ENCODE peak calls at places on chromosomes 3 and 15, in nine cellular contexts. One of them, this sample, is unnamed.

GRCh38 chr3:135844381-135844780 is 121.1 kb upstream of the PPP2R3A start:
- DNase-seq in breast epithelium: no peak
- DNase-seq in psoas muscle: no peak
- DNase-seq in heart left ventricle: no peak
- DNase-seq in keratinocyte: no peak
- DNase-seq in endothelial cell of umbilical vein: no peak
- DNase-seq in cardiac muscle cell: no peak
- DNase-seq in HCT116: no peak
- DNase-seq in SK-N-SH: no peak
- DNase-seq in this sample: no peak

GRCh38 chr15:80076321-80077318 is 17.1 kb downstream of the ZFAND6 start:
- DNase-seq in breast epithelium: no peak
- DNase-seq in psoas muscle: no peak
- DNase-seq in heart left ventricle: no peak
- DNase-seq in keratinocyte: no peak
- DNase-seq in endothelial cell of umbilical vein: no peak
- DNase-seq in cardiac muscle cell: no peak
- DNase-seq in HCT116: no peak
- DNase-seq in SK-N-SH: no peak
- DNase-seq in this sample: no peak

GRCh38 chr3:12966847-12967750 is 106.1 kb downstream of the IQSEC1 start:
- DNase-seq in breast epithelium: no peak
- DNase-seq in psoas muscle: peak; percentile 62
- DNase-seq in heart left ventricle: no peak
- DNase-seq in keratinocyte: no peak
- DNase-seq in endothelial cell of umbilical vein: peak; percentile 35
- DNase-seq in cardiac muscle cell: no peak
- DNase-seq in HCT116: no peak
- DNase-seq in SK-N-SH: no peak
- DNase-seq in this sample: no peak

GRCh38 chr15:67108122-67108871 is 42.9 kb downstream of the SMAD3 start:
- DNase-seq in breast epithelium: no peak
- DNase-seq in psoas muscle: no peak
- DNase-seq in heart left ventricle: no peak
- DNase-seq in keratinocyte: no peak
- DNase-seq in endothelial cell of umbilical vein: no peak
- DNase-seq in cardiac muscle cell: no peak
- DNase-seq in HCT116: no peak
- DNase-seq in SK-N-SH: no peak
- DNase-seq in this sample: no peak

GRCh38 chr3:42898896-42899675 is 6.9 kb upstream of the ZNF662 start:
- DNase-seq in breast epithelium: no peak
- DNase-seq in psoas muscle: no peak
- DNase-seq in heart left ventricle: no peak
- DNase-seq in keratinocyte: no peak
- DNase-seq in endothelial cell of umbilical vein: no peak
- DNase-seq in cardiac muscle cell: no peak
- DNase-seq in HCT116: no peak
- DNase-seq in SK-N-SH: no peak
- DNase-seq in this sample: no peak

GRCh38 chr15:51828621-51829359 is 663 bp upstream of the TMOD3 start:
- DNase-seq in breast epithelium: no peak
- DNase-seq in psoas muscle: no peak
- DNase-seq in heart left ventricle: no peak
- DNase-seq in keratinocyte: peak; percentile 73
- DNase-seq in endothelial cell of umbilical vein: no peak
- DNase-seq in cardiac muscle cell: no peak
- DNase-seq in HCT116: no peak
- DNase-seq in SK-N-SH: no peak
- DNase-seq in this sample: no peak

GRCh38 chr3:133956982-133957381 is 61.3 kb upstream of the RAB6B start:
- DNase-seq in breast epithelium: no peak
- DNase-seq in psoas muscle: no peak
- DNase-seq in heart left ventricle: no peak
- DNase-seq in keratinocyte: no peak
- DNase-seq in endothelial cell of umbilical vein: no peak
- DNase-seq in cardiac muscle cell: no peak
- DNase-seq in HCT116: no peak
- DNase-seq in SK-N-SH: no peak
- DNase-seq in this sample: no peak

GRCh38 chr15:72787521-72787920 is 4.0 kb upstream of the ADPGK start:
- DNase-seq in breast epithelium: no peak
- DNase-seq in psoas muscle: no peak
- DNase-seq in heart left ventricle: no peak
- DNase-seq in keratinocyte: no peak
- DNase-seq in endothelial cell of umbilical vein: no peak
- DNase-seq in cardiac muscle cell: no peak
- DNase-seq in HCT116: no peak
- DNase-seq in SK-N-SH: no peak
- DNase-seq in this sample: no peak

GRCh38 chr3:187889601-187890404 is 144.5 kb upstream of the BCL6 start:
- DNase-seq in breast epithelium: no peak
- DNase-seq in psoas muscle: peak; percentile 60
- DNase-seq in heart left ventricle: no peak
- DNase-seq in keratinocyte: no peak
- DNase-seq in endothelial cell of umbilical vein: no peak
- DNase-seq in cardiac muscle cell: no peak
- DNase-seq in HCT116: peak; percentile 13
- DNase-seq in SK-N-SH: no peak
- DNase-seq in this sample: no peak

GRCh38 chr3:139935866-139936817 is 1.2 kb downstream of the CLSTN2 start:
- DNase-seq in breast epithelium: no peak
- DNase-seq in psoas muscle: peak; percentile 69
- DNase-seq in heart left ventricle: peak; percentile 27
- DNase-seq in keratinocyte: no peak
- DNase-seq in endothelial cell of umbilical vein: no peak
- DNase-seq in cardiac muscle cell: peak; percentile 60
- DNase-seq in HCT116: no peak
- DNase-seq in SK-N-SH: peak; percentile 70
- DNase-seq in this sample: no peak

GRCh38 chr15:40081691-40082194 is 26.9 kb downstream of the BMF start:
- DNase-seq in breast epithelium: peak; percentile 78
- DNase-seq in psoas muscle: peak; percentile 76
- DNase-seq in heart left ventricle: peak; percentile 86
- DNase-seq in keratinocyte: no peak
- DNase-seq in endothelial cell of umbilical vein: peak; percentile 92
- DNase-seq in cardiac muscle cell: peak; percentile 86
- DNase-seq in HCT116: no peak
- DNase-seq in SK-N-SH: peak; percentile 72
- DNase-seq in this sample: no peak

GRCh38 chr3:38984731-38985130 is 67.0 kb downstream of the SCN11A start:
- DNase-seq in breast epithelium: no peak
- DNase-seq in psoas muscle: no peak
- DNase-seq in heart left ventricle: no peak
- DNase-seq in keratinocyte: no peak
- DNase-seq in endothelial cell of umbilical vein: no peak
- DNase-seq in cardiac muscle cell: no peak
- DNase-seq in HCT116: no peak
- DNase-seq in SK-N-SH: no peak
- DNase-seq in this sample: no peak

DNA sequence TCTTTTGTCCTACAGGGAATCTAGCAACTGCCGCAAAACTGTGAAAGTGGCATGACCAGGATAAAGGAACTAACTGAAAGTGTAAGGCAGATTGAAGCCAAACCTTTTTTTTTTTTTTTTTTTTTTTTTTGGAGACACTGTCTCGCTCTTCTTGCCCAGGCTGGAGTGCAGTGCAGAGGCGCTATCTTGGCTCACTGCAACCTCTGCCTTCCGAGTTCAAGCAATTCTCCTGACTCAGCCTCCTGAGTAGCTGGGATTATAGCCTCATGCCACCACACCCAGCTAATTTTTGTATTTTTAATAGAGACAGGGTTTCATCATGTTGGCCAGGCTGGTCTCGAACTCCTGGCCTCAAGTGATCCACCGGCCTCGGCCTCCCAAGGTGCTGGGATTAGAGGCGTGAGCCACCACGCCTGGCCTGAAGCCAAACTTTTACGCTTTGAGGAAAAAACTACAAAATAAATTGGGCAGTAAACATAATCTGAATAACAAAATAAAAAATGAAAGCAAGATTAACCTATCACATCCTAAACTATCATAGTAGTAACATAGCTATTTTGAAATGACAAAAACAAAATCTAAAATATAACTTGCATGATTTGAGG is 9.7 kb downstream of the SLTM start:
- DNase-seq in breast epithelium: no peak
- DNase-seq in psoas muscle: peak; percentile 50
- DNase-seq in heart left ventricle: no peak
- DNase-seq in keratinocyte: no peak
- DNase-seq in endothelial cell of umbilical vein: no peak
- DNase-seq in cardiac muscle cell: no peak
- DNase-seq in HCT116: no peak
- DNase-seq in SK-N-SH: no peak
- DNase-seq in this sample: no peak
- H3K36me3 ChIP-seq in breast epithelium: no peaks in the 10 kb centered on the region
- H3K36me3 ChIP-seq in psoas muscle: peaks cover 42% of the 10 kb centered on the region
- H3K36me3 ChIP-seq in heart left ventricle: peaks cover 15% of the 10 kb centered on the region
- H3K36me3 ChIP-seq in keratinocyte: peaks cover 31% of the 10 kb centered on the region
- H3K36me3 ChIP-seq in endothelial cell of umbilical vein: no peaks in the 10 kb centered on the region
- H3K36me3 ChIP-seq in cardiac muscle cell: peaks cover 12% of the 10 kb centered on the region
- H3K36me3 ChIP-seq in HCT116: peaks cover 36% of the 10 kb centered on the region
- H3K36me3 ChIP-seq in SK-N-SH: peaks cover 21% of the 10 kb centered on the region
- H3K36me3 ChIP-seq in this sample: peaks cover 38% of the 10 kb centered on the region

GRCh38 chr3:31981206-31982181 is at the start of the genes OSBPL10 and ZNF860:
- DNase-seq in breast epithelium: peak; percentile 77
- DNase-seq in psoas muscle: peak; percentile 93
- DNase-seq in heart left ventricle: peak; percentile 95
- DNase-seq in keratinocyte: peak; percentile 66
- DNase-seq in endothelial cell of umbilical vein: peak; percentile 95
- DNase-seq in cardiac muscle cell: peak; percentile 52
- DNase-seq in HCT116: peak; percentile 57
- DNase-seq in SK-N-SH: peak; percentile 74
- DNase-seq in this sample: peak; percentile 6
- H3K4me1 ChIP-seq in breast epithelium: no peaks in the 10 kb centered on the region
- H3K4me1 ChIP-seq in psoas muscle: peaks cover 13% of the 10 kb centered on the region
- H3K4me1 ChIP-seq in heart left ventricle: peaks cover 11% of the 10 kb centered on the region
- H3K4me1 ChIP-seq in keratinocyte: peaks cover 43% of the 10 kb centered on the region
- H3K4me1 ChIP-seq in endothelial cell of umbilical vein: peaks cover 17% of the 10 kb centered on the region
- H3K4me1 ChIP-seq in cardiac muscle cell: no peaks in the 10 kb centered on the region
- H3K4me1 ChIP-seq in HCT116: peaks cover 9% of the 10 kb centered on the region
- H3K4me1 ChIP-seq in SK-N-SH: peaks cover 11% of the 10 kb centered on the region
- H3K4me1 ChIP-seq in this sample: no peaks in the 10 kb centered on the region

DNA sequence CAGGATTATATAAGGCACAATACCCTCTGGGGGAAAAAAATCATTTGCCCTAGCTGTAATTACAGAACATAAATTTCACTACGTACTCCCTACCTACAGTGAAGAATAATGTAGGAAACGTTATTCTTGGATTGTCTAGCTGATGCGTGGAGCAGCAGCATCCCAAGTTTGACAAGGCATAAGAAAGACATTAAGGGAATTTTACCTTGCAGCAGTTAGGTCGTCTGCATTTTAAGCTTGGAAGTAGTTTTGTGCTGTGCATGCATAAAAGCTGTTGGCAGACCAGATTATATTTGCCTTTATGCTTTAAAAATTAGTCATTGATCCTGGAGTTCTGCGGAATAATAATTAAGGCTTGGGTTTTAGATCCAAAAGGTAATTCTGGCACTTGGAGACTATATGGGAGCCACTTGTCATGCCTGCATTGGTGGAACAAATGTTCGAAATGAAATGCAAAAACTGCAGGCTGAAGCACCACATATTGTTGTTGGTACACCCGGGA is 2.2 kb downstream of the EIF4A2 start:
- DNase-seq in breast epithelium: no peak
- DNase-seq in psoas muscle: no peak
- DNase-seq in heart left ventricle: no peak
- DNase-seq in keratinocyte: no peak
- DNase-seq in endothelial cell of umbilical vein: no peak
- DNase-seq in cardiac muscle cell: no peak
- DNase-seq in HCT116: no peak
- DNase-seq in SK-N-SH: no peak
- DNase-seq in this sample: no peak
- H3K36me3 ChIP-seq in breast epithelium: peaks cover 15% of the 10 kb centered on the region
- H3K36me3 ChIP-seq in psoas muscle: peaks cover 65% of the 10 kb centered on the region
- H3K36me3 ChIP-seq in heart left ventricle: peaks cover 48% of the 10 kb centered on the region
- H3K36me3 ChIP-seq in keratinocyte: peaks cover 49% of the 10 kb centered on the region
- H3K36me3 ChIP-seq in endothelial cell of umbilical vein: peaks cover 38% of the 10 kb centered on the region
- H3K36me3 ChIP-seq in cardiac muscle cell: peaks cover 64% of the 10 kb centered on the region
- H3K36me3 ChIP-seq in HCT116: peaks cover 58% of the 10 kb centered on the region
- H3K36me3 ChIP-seq in SK-N-SH: peaks cover 62% of the 10 kb centered on the region
- H3K36me3 ChIP-seq in this sample: peaks cover 59% of the 10 kb centered on the region

GRCh38 chr3:50321844-50322385 is 630 bp downstream of the HYAL2 start:
- DNase-seq in breast epithelium: no peak
- DNase-seq in psoas muscle: no peak
- DNase-seq in heart left ventricle: no peak
- DNase-seq in keratinocyte: no peak
- DNase-seq in endothelial cell of umbilical vein: no peak
- DNase-seq in cardiac muscle cell: no peak
- DNase-seq in HCT116: no peak
- DNase-seq in SK-N-SH: no peak
- DNase-seq in this sample: no peak
- H3K4me1 ChIP-seq in breast epithelium: peaks cover 18% of the 10 kb centered on the region
- H3K4me1 ChIP-seq in psoas muscle: peaks cover 55% of the 10 kb centered on the region
- H3K4me1 ChIP-seq in heart left ventricle: peaks cover 62% of the 10 kb centered on the region
- H3K4me1 ChIP-seq in keratinocyte: peaks cover 38% of the 10 kb centered on the region
- H3K4me1 ChIP-seq in endothelial cell of umbilical vein: peaks cover 60% of the 10 kb centered on the region
- H3K4me1 ChIP-seq in cardiac muscle cell: peaks cover 25% of the 10 kb centered on the region
- H3K4me1 ChIP-seq in HCT116: peaks cover 51% of the 10 kb centered on the region
- H3K4me1 ChIP-seq in SK-N-SH: peaks cover 43% of the 10 kb centered on the region
- H3K4me1 ChIP-seq in this sample: peaks cover 23% of the 10 kb centered on the region

GRCh38 chr3:186549497-186549896 is 5.3 kb upstream of the CRYGS start:
- DNase-seq in breast epithelium: no peak
- DNase-seq in psoas muscle: no peak
- DNase-seq in heart left ventricle: no peak
- DNase-seq in keratinocyte: no peak
- DNase-seq in endothelial cell of umbilical vein: no peak
- DNase-seq in cardiac muscle cell: no peak
- DNase-seq in HCT116: no peak
- DNase-seq in SK-N-SH: no peak
- DNase-seq in this sample: no peak

GRCh38 chr3:186551387-186551786 is 7.2 kb upstream of the CRYGS start:
- DNase-seq in breast epithelium: no peak
- DNase-seq in psoas muscle: no peak
- DNase-seq in heart left ventricle: no peak
- DNase-seq in keratinocyte: no peak
- DNase-seq in endothelial cell of umbilical vein: no peak
- DNase-seq in cardiac muscle cell: no peak
- DNase-seq in HCT116: no peak
- DNase-seq in SK-N-SH: no peak
- DNase-seq in this sample: no peak

GRCh38 chr3:186552408-186553031 is 8.3 kb upstream of the CRYGS start:
- DNase-seq in breast epithelium: no peak
- DNase-seq in psoas muscle: no peak
- DNase-seq in heart left ventricle: no peak
- DNase-seq in keratinocyte: no peak
- DNase-seq in endothelial cell of umbilical vein: no peak
- DNase-seq in cardiac muscle cell: no peak
- DNase-seq in HCT116: no peak
- DNase-seq in SK-N-SH: no peak
- DNase-seq in this sample: no peak
- H3K36me3 ChIP-seq in breast epithelium: peaks cover 5% of the 10 kb centered on the region
- H3K36me3 ChIP-seq in psoas muscle: peaks cover 99% of the 10 kb centered on the region
- H3K36me3 ChIP-seq in heart left ventricle: peaks cover 27% of the 10 kb centered on the region
- H3K36me3 ChIP-seq in keratinocyte: peaks cover 19% of the 10 kb centered on the region
- H3K36me3 ChIP-seq in endothelial cell of umbilical vein: peaks cover 10% of the 10 kb centered on the region
- H3K36me3 ChIP-seq in cardiac muscle cell: peaks cover 19% of the 10 kb centered on the region
- H3K36me3 ChIP-seq in HCT116: peaks cover 13% of the 10 kb centered on the region
- H3K36me3 ChIP-seq in SK-N-SH: peaks cover 43% of the 10 kb centered on the region
- H3K36me3 ChIP-seq in this sample: peaks cover 64% of the 10 kb centered on the region

GRCh38 chr15:85623648-85624047 is 171.1 kb downstream of the KLHL25 start:
- DNase-seq in breast epithelium: no peak
- DNase-seq in psoas muscle: no peak
- DNase-seq in heart left ventricle: no peak
- DNase-seq in keratinocyte: no peak
- DNase-seq in endothelial cell of umbilical vein: no peak
- DNase-seq in cardiac muscle cell: no peak
- DNase-seq in HCT116: no peak
- DNase-seq in SK-N-SH: no peak
- DNase-seq in this sample: no peak
- H3K4me1 ChIP-seq in breast epithelium: no peaks in the 10 kb centered on the region
- H3K4me1 ChIP-seq in psoas muscle: peaks cover 73% of the 10 kb centered on the region
- H3K4me1 ChIP-seq in heart left ventricle: peaks cover 95% of the 10 kb centered on the region
- H3K4me1 ChIP-seq in keratinocyte: peaks cover 30% of the 10 kb centered on the region
- H3K4me1 ChIP-seq in endothelial cell of umbilical vein: peaks cover 37% of the 10 kb centered on the region
- H3K4me1 ChIP-seq in cardiac muscle cell: peaks cover 53% of the 10 kb centered on the region
- H3K4me1 ChIP-seq in HCT116: no peaks in the 10 kb centered on the region
- H3K4me1 ChIP-seq in SK-N-SH: peaks cover 16% of the 10 kb centered on the region
- H3K4me1 ChIP-seq in this sample: peaks cover 47% of the 10 kb centered on the region

This sample was measured in naive thymus-derived CD4-positive, alpha-beta T cell.